ENCODE peak calls at places on chromosomes 1 and 21, in six cellular contexts. Y is naive thymus-derived CD8-positive, alpha-beta T cell; F is H9; L is left lung; P is H54; O is immature natural killer cell. I is an unnamed sample.

GRCh38 chr1:235650341-235651169 is 971 bp upstream of the GNG4 start:
- DNase-seq in Y (no peak), F (peak), L (no peak), P (no peak), O (no peak), I (no peak)

GRCh38 chr1:76576876-76577817 is 290.1 kb upstream of the ST6GALNAC5 start:
- DNase-seq in Y (no peak), F (no peak), L (no peak), P (no peak), O (no peak), I (no peak)

GRCh38 chr1:8166436-8166835 is 140.3 kb upstream of the ERRFI1 start:
- DNase-seq in Y (no peak), F (no peak), L (no peak), P (no peak), O (no peak), I (no peak)

GRCh38 chr1:150006881-150007401 is 3.6 kb downstream of the OTUD7B start:
- DNase-seq in Y (no peak), F (no peak), L (no peak), P (no peak), O (no peak), I (peak)

GRCh38 chr1:205301220-205301821 is 20.2 kb downstream of the NUAK2 start:
- DNase-seq in Y (no peak), F (peak), L (peak), P (peak), O (no peak), I (no peak)

GRCh38 chr1:95793893-95794292 is 559.9 kb downstream of the RWDD3 start:
- DNase-seq in Y (no peak), F (peak), L (no peak), P (no peak), O (no peak), I (peak)

GRCh38 chr1:221435510-221435909 is 306.4 kb downstream of the DUSP10 start:
- DNase-seq in Y (no peak), F (no peak), L (no peak), P (peak), O (peak), I (peak)

GRCh38 chr1:184296466-184297243 is 90.2 kb upstream of the C1orf21 start:
- DNase-seq in Y (no peak), F (no peak), L (peak), P (no peak), O (no peak), I (no peak)

GRCh38 chr21:32581732-32582131 is 3.6 kb downstream of the TCP10L start:
- DNase-seq in Y (no peak), F (no peak), L (no peak), P (no peak), O (no peak), I (no peak)

GRCh38 chr1:221961532-221962292 is 219.8 kb upstream of the DUSP10 start:
- DNase-seq in Y (no peak), F (no peak), L (peak), P (peak), O (peak), I (no peak)

GRCh38 chr1:116751149-116751548 is 3.1 kb upstream of the CD2 start:
- DNase-seq in Y (no peak), F (no peak), L (no peak), P (no peak), O (no peak), I (no peak)

GRCh38 chr1:44613932-44614331 is 60.3 kb downstream of the TMEM53 start:
- DNase-seq in Y (no peak), F (peak), L (no peak), P (no peak), O (no peak), I (no peak)

GRCh38 chr1:201228011-201228983 is 37.7 kb downstream of the IGFN1 start:
- DNase-seq in Y (no peak), F (no peak), L (peak), P (no peak), O (no peak), I (no peak)

GRCh38 chr1:169460193-169460833 is 25.4 kb downstream of the SLC19A2 start:
- DNase-seq in Y (peak), F (peak), L (peak), P (no peak), O (peak), I (no peak)

GRCh38 chr21:43333301-43334062 is 93.4 kb downstream of the SIK1 start:
- DNase-seq in Y (no peak), F (peak), L (peak), P (peak), O (no peak), I (no peak)

GRCh38 chr1:165631403-165632151 is 543 bp downstream of the MGST3 start:
- DNase-seq in Y (peak), F (peak), L (peak), P (peak), O (peak), I (peak)

GRCh38 chr1:231184891-231185290 is 23.0 kb downstream of the TRIM67 start:
- DNase-seq in Y (no peak), F (no peak), L (no peak), P (no peak), O (no peak), I (no peak)

GRCh38 chr1:97849350-97850339 is 71.2 kb downstream of the DPYD start:
- DNase-seq in Y (no peak), F (no peak), L (no peak), P (peak), O (no peak), I (peak)

GRCh38 chr1:155241069-155241679 is 14.1 kb downstream of the ENTREP3 start:
- DNase-seq in Y (peak), F (peak), L (peak), P (peak), O (peak), I (peak)

GRCh38 chr1:46605242-46605641 is 1.2 kb upstream of the MKNK1 start:
- DNase-seq in Y (no peak), F (no peak), L (no peak), P (no peak), O (peak), I (no peak)

GRCh38 chr1:87720561-87720960 is 391.9 kb downstream of the LMO4 start:
- DNase-seq in Y (no peak), F (no peak), L (no peak), P (no peak), O (no peak), I (no peak)

GRCh38 chr1:88680446-88680845 is 3.6 kb upstream of the PKN2 start:
- DNase-seq in Y (no peak), F (no peak), L (no peak), P (no peak), O (no peak), I (no peak)

GRCh38 chr1:160879056-160879455 is 5.9 kb downstream of the ITLN1 start:
- DNase-seq in Y (no peak), F (no peak), L (no peak), P (no peak), O (peak), I (no peak)

GRCh38 chr1:208807446-208808117 is 563.4 kb upstream of the PLXNA2 start:
- DNase-seq in Y (no peak), F (no peak), L (no peak), P (peak), O (no peak), I (no peak)

GRCh38 chr1:33656467-33656866 is 184.0 kb downstream of the ZSCAN20 start:
- DNase-seq in Y (no peak), F (no peak), L (no peak), P (no peak), O (no peak), I (no peak)